ENCODE peak calls at places on chromosomes 1 and 21, in eight cellular contexts. E is endothelial cell, T is BJ, X is EL, W is Panc1, F is Daoy, M is kidney glomerular epithelial cell, O is amniotic stem cell. Q is an unnamed sample.

GRCh38 chr1:172399369-172400072 is 21.0 kb upstream of the C1orf105 start:
- DNase-seq in E (no peak), T (peak; percentile 94), X (peak; percentile 91), W (peak; percentile 85), F (peak; percentile 94), M (peak; percentile 91), O (peak; percentile 95), Q (no peak)

GRCh38 chr1:178581351-178581951 is 68.5 kb downstream of the TEX35 start:
- DNase-seq in E (no peak), T (no peak), X (no peak), W (no peak), F (no peak), M (peak; percentile 15), O (no peak), Q (no peak)

GRCh38 chr1:231714440-231714839 is 87.8 kb downstream of the DISC1 start:
- DNase-seq in E (no peak), T (no peak), X (no peak), W (no peak), F (no peak), M (no peak), O (no peak), Q (no peak)

GRCh38 chr1:231279683-231280082 is 38.7 kb downstream of the GNPAT start:
- DNase-seq in E (no peak), T (no peak), X (no peak), W (no peak), F (no peak), M (no peak), O (no peak), Q (no peak)

GRCh38 chr1:32797456-32797855 is 19.7 kb downstream of the YARS1 start:
- DNase-seq in E (no peak), T (no peak), X (no peak), W (no peak), F (no peak), M (no peak), O (no peak), Q (no peak)

GRCh38 chr1:109151146-109151545 is 37.2 kb downstream of the ELAPOR1 start:
- DNase-seq in E (peak; percentile 37), T (no peak), X (peak; percentile 69), W (no peak), F (peak; percentile 83), M (peak; percentile 70), O (peak; percentile 20), Q (no peak)

GRCh38 chr1:204113900-204114299 is 37.9 kb downstream of the ETNK2 start:
- DNase-seq in E (no peak), T (no peak), X (no peak), W (no peak), F (no peak), M (no peak), O (no peak), Q (no peak)

GRCh38 chr1:35031103-35031452 is 667 bp downstream of the ZMYM6 start:
- DNase-seq in E (no peak), T (no peak), X (peak; percentile 49), W (peak; percentile 10), F (peak; percentile 63), M (peak; percentile 57), O (no peak), Q (peak; percentile 15)

GRCh38 chr1:9084883-9085282 is 15.4 kb upstream of the SLC2A5 start:
- DNase-seq in E (no peak), T (no peak), X (no peak), W (no peak), F (peak; percentile 37), M (peak; percentile 49), O (no peak), Q (no peak)

GRCh38 chr1:39753132-39754025 is 14.7 kb downstream of the PPIE start:
- DNase-seq in E (no peak), T (no peak), X (no peak), W (no peak), F (no peak), M (no peak), O (no peak), Q (no peak)

GRCh38 chr1:11286735-11287410 is 13.9 kb downstream of the UBIAD1 start:
- DNase-seq in E (no peak), T (no peak), X (peak; percentile 45), W (no peak), F (no peak), M (no peak), O (no peak), Q (no peak)

GRCh38 chr1:206631085-206631509 is 4.2 kb upstream of the DYRK3 start:
- DNase-seq in E (peak; percentile 58), T (no peak), X (peak; percentile 74), W (no peak), F (peak; percentile 83), M (peak; percentile 66), O (no peak), Q (no peak)

GRCh38 chr21:44337428-44337827 is 1.8 kb downstream of the CFAP410 start:
- DNase-seq in E (no peak), T (no peak), X (no peak), W (no peak), F (no peak), M (no peak), O (no peak), Q (no peak)

GRCh38 chr1:168613689-168614655 is 37.6 kb downstream of the XCL1 start:
- DNase-seq in E (no peak), T (no peak), X (no peak), W (no peak), F (no peak), M (no peak), O (no peak), Q (no peak)

GRCh38 chr1:28296401-28297220 is 32.2 kb upstream of the MED18 start:
- DNase-seq in E (peak; percentile 12), T (no peak), X (peak; percentile 38), W (no peak), F (no peak), M (peak; percentile 54), O (no peak), Q (no peak)

GRCh38 chr1:226568077-226568831 is 19.7 kb downstream of the STUM start:
- DNase-seq in E (peak; percentile 26), T (peak; percentile 13), X (peak; percentile 21), W (no peak), F (no peak), M (no peak), O (no peak), Q (no peak)

GRCh38 chr1:248618878-248619277 is 16.0 kb downstream of the OR2T11 start:
- DNase-seq in E (no peak), T (no peak), X (peak; percentile 54), W (peak; percentile 18), F (peak; percentile 46), M (peak; percentile 1), O (no peak), Q (peak; percentile 11)

GRCh38 chr21:29164330-29164942 is 34.0 kb downstream of the MAP3K7CL start:
- DNase-seq in E (no peak), T (no peak), X (peak; percentile 86), W (no peak), F (peak; percentile 83), M (peak; percentile 77), O (peak; percentile 76), Q (no peak)

GRCh38 chr1:30742300-30742962 is 15.1 kb downstream of the LAPTM5 start:
- DNase-seq in E (no peak), T (no peak), X (no peak), W (no peak), F (no peak), M (no peak), O (no peak), Q (no peak)

GRCh38 chr1:226980565-226981385 is 40.7 kb downstream of the COQ8A start:
- DNase-seq in E (no peak), T (no peak), X (no peak), W (no peak), F (no peak), M (no peak), O (no peak), Q (no peak)

GRCh38 chr1:71587961-71588360 is 507.1 kb upstream of the ZRANB2 start:
- DNase-seq in E (no peak), T (peak; percentile 7), X (peak; percentile 13), W (no peak), F (peak; percentile 10), M (peak; percentile 33), O (peak; percentile 35), Q (no peak)

GRCh38 chr1:20689645-20690056 is 28.2 kb downstream of the KIF17 start:
- DNase-seq in E (no peak), T (no peak), X (no peak), W (no peak), F (no peak), M (no peak), O (no peak), Q (no peak)

GRCh38 chr1:232694475-232694874 is 64.5 kb upstream of the SIPA1L2 start:
- DNase-seq in E (no peak), T (no peak), X (no peak), W (no peak), F (no peak), M (no peak), O (no peak), Q (no peak)

GRCh38 chr1:110003747-110004428 is 19.3 kb downstream of the AHCYL1 start:
- DNase-seq in E (peak; percentile 34), T (peak; percentile 98), X (peak; percentile 97), W (no peak), F (peak; percentile 96), M (peak; percentile 96), O (peak; percentile 95), Q (no peak)

GRCh38 chr1:204583909-204584632 is 67.9 kb downstream of the MDM4 start:
- DNase-seq in E (no peak), T (no peak), X (no peak), W (no peak), F (no peak), M (no peak), O (no peak), Q (no peak)

GRCh38 chr1:117143856-117144255 is 22.3 kb upstream of the TRIM45 start:
- DNase-seq in E (no peak), T (no peak), X (no peak), W (no peak), F (no peak), M (no peak), O (no peak), Q (no peak)

GRCh38 chr1:6123083-6123482 is 57.0 kb downstream of the CHD5 start:
- DNase-seq in E (no peak), T (no peak), X (no peak), W (no peak), F (no peak), M (no peak), O (no peak), Q (no peak)

GRCh38 chr1:46622341-46622740 is 5.7 kb upstream of the MOB3C start:
- DNase-seq in E (peak; percentile 49), T (no peak), X (peak; percentile 72), W (no peak), F (peak; percentile 42), M (no peak), O (no peak), Q (no peak)

GRCh38 chr1:176033879-176034278 is 173.2 kb downstream of the COP1 start:
- DNase-seq in E (no peak), T (peak; percentile 3), X (peak; percentile 23), W (no peak), F (no peak), M (no peak), O (no peak), Q (no peak)

GRCh38 chr1:186325239-186325638 is 49.8 kb downstream of the TPR start:
- DNase-seq in E (no peak), T (no peak), X (peak; percentile 3), W (no peak), F (no peak), M (no peak), O (no peak), Q (no peak)

GRCh38 chr1:93619507-93620168 is 62.0 kb downstream of the BCAR3 start:
- DNase-seq in E (no peak), T (no peak), X (no peak), W (no peak), F (no peak), M (no peak), O (no peak), Q (no peak)

GRCh38 chr21:32073190-32073589 is 200.4 kb downstream of the HUNK start:
- DNase-seq in E (no peak), T (no peak), X (no peak), W (no peak), F (no peak), M (no peak), O (no peak), Q (no peak)

GRCh38 chr1:116323419-116323987 is 49.5 kb upstream of the ATP1A1 start:
- DNase-seq in E (no peak), T (no peak), X (no peak), W (no peak), F (no peak), M (no peak), O (no peak), Q (no peak)

GRCh38 chr1:43247256-43247921 is 22.4 kb upstream of the TMEM125 start:
- DNase-seq in E (no peak), T (no peak), X (no peak), W (no peak), F (no peak), M (no peak), O (no peak), Q (no peak)

Q was measured in stimulated activated CD8-positive, alpha-beta memory T cell treated with anti-CD3 and anti-CD28 coated beads, Interleukin-12 subunit alpha, Interleukin-12 subunit beta, amount 100 ng/mL, for 1 hour.